ENCODE peak calls at places on chromosome 2, in six cellular contexts. One of them, this sample, is unnamed.

GRCh38 chr2:215189393-215189792 is 51.0 kb upstream of the ABCA12 start:
- DNase-seq in IMR-90: no peak
- DNase-seq in NB4: no peak
- DNase-seq in A549: no peak
- DNase-seq in suprapubic skin: no peak
- DNase-seq in adrenal gland: no peak
- DNase-seq in this sample: no peak

GRCh38 chr2:215657844-215658243 is 222.0 kb upstream of the FN1 start:
- DNase-seq in A549: no peak
- DNase-seq in adrenal gland: no peak
- DNase-seq in suprapubic skin: no peak
- DNase-seq in IMR-90: peak; percentile 99
- DNase-seq in NB4: no peak
- DNase-seq in this sample: no peak

GRCh38 chr2:239302808-239303557 is 97.8 kb downstream of the HDAC4 start:
- DNase-seq in NB4: no peak
- DNase-seq in adrenal gland: peak; percentile 32
- DNase-seq in IMR-90: no peak
- DNase-seq in A549: no peak
- DNase-seq in suprapubic skin: peak; percentile 78
- DNase-seq in this sample: peak; percentile 45

GRCh38 chr2:44949329-44950151 is 8.0 kb downstream of the SIX3 start:
- DNase-seq in NB4: no peak
- DNase-seq in IMR-90: peak; percentile 12
- DNase-seq in A549: no peak
- DNase-seq in suprapubic skin: no peak
- DNase-seq in adrenal gland: no peak
- DNase-seq in this sample: no peak

GRCh38 chr2:68936462-68936861 is 16.2 kb downstream of the GKN2 start:
- DNase-seq in NB4: no peak
- DNase-seq in IMR-90: peak; percentile 82
- DNase-seq in suprapubic skin: no peak
- DNase-seq in adrenal gland: no peak
- DNase-seq in A549: no peak
- DNase-seq in this sample: no peak

GRCh38 chr2:11411768-11412448 is 54.1 kb downstream of the E2F6 start:
- DNase-seq in adrenal gland: peak; percentile 40
- DNase-seq in A549: no peak
- DNase-seq in suprapubic skin: no peak
- DNase-seq in IMR-90: peak; percentile 63
- DNase-seq in NB4: peak; percentile 44
- DNase-seq in this sample: peak; percentile 44

GRCh38 chr2:47309952-47310800 is 92.8 kb upstream of the MSH2 start:
- DNase-seq in A549: no peak
- DNase-seq in IMR-90: peak; percentile 51
- DNase-seq in NB4: peak; percentile 99
- DNase-seq in adrenal gland: no peak
- DNase-seq in suprapubic skin: no peak
- DNase-seq in this sample: no peak

GRCh38 chr2:112640800-112641675 is 4.7 kb upstream of the SLC20A1 start:
- DNase-seq in NB4: peak; percentile 87
- DNase-seq in suprapubic skin: peak; percentile 44
- DNase-seq in IMR-90: peak; percentile 96
- DNase-seq in A549: no peak
- DNase-seq in adrenal gland: no peak
- DNase-seq in this sample: no peak

GRCh38 chr2:19900536-19901200 is 1.1 kb downstream of the TTC32 start:
- DNase-seq in suprapubic skin: no peak
- DNase-seq in NB4: peak; percentile 46
- DNase-seq in A549: peak; percentile 24
- DNase-seq in adrenal gland: no peak
- DNase-seq in IMR-90: no peak
- DNase-seq in this sample: no peak

GRCh38 chr2:171319164-171319810 is 114.5 kb downstream of the METTL8 start:
- DNase-seq in A549: no peak
- DNase-seq in IMR-90: peak; percentile 68
- DNase-seq in NB4: no peak
- DNase-seq in adrenal gland: no peak
- DNase-seq in suprapubic skin: no peak
- DNase-seq in this sample: no peak

GRCh38 chr2:158458617-158458920 is 1.8 kb downstream of the PKP4 start:
- DNase-seq in IMR-90: peak; percentile 26
- DNase-seq in NB4: no peak
- DNase-seq in A549: no peak
- DNase-seq in adrenal gland: no peak
- DNase-seq in suprapubic skin: no peak
- DNase-seq in this sample: no peak

GRCh38 chr2:158457092-158457825 is 507 bp downstream of the PKP4 start:
- DNase-seq in A549: peak; percentile 15
- DNase-seq in NB4: peak; percentile 82
- DNase-seq in adrenal gland: peak; percentile 72
- DNase-seq in IMR-90: peak; percentile 61
- DNase-seq in suprapubic skin: peak; percentile 82
- DNase-seq in this sample: peak; percentile 52

GRCh38 chr2:158459161-158460003 is 2.6 kb downstream of the PKP4 start:
- DNase-seq in IMR-90: no peak
- DNase-seq in A549: no peak
- DNase-seq in suprapubic skin: no peak
- DNase-seq in NB4: peak; percentile 56
- DNase-seq in adrenal gland: no peak
- DNase-seq in this sample: no peak

GRCh38 chr2:158457826-158458616 is 1.3 kb downstream of the PKP4 start:
- DNase-seq in A549: peak; percentile 65
- DNase-seq in IMR-90: peak; percentile 44
- DNase-seq in adrenal gland: peak; percentile 91
- DNase-seq in suprapubic skin: peak; percentile 85
- DNase-seq in NB4: peak; percentile 85
- DNase-seq in this sample: peak; percentile 95

GRCh38 chr2:158456309-158457066 is at the start of the genes CCDC148 and PKP4:
- DNase-seq in IMR-90: peak; percentile 89
- DNase-seq in NB4: peak; percentile 95
- DNase-seq in adrenal gland: peak; percentile 90
- DNase-seq in A549: peak; percentile 86
- DNase-seq in suprapubic skin: peak; percentile 94
- DNase-seq in this sample: peak; percentile 96
- TF ChIP-seq POLR2A in IMR-90: peak; percentile 17
- TF ChIP-seq POLR2A in NB4: peak; percentile 34
- TF ChIP-seq POLR2A in adrenal gland: peak; percentile 21
- TF ChIP-seq POLR2A in A549: peak; percentile 47
- TF ChIP-seq POLR2A in suprapubic skin: no peak
- TF ChIP-seq POLR2A in this sample: peak; percentile 65

DNA sequence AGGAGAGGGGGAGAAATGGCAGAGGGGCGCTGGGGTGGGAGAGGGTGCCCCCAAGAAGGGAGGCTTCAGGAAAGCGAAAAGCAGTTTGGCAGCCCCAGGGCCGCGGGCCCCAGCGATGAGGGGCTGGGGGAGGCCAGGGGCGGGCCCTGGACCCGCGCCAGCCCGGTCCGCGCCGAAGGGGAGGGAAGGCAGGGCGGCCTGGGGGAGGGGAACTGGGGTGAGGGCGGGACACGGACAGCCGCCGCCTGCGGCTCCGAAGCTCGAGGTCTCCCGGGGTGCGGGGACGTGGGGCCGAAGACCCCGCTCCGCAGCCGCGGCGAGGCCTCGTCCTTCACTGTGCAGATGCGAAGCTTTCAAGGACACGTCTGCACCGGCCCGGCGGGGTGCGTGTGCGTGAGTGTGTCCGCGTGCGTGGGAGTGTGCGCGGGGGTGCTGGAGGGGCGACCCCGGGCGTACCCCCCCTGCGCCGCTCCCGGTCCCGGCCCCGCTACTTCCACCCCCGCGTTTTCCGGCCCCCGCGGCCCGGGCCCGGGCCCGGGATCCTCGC is 1.3 kb downstream of the DNMT3A start:
- DNase-seq in suprapubic skin: no peak
- DNase-seq in A549: no peak
- DNase-seq in NB4: peak; percentile 36
- DNase-seq in IMR-90: no peak
- DNase-seq in adrenal gland: peak; percentile 52
- DNase-seq in this sample: no peak
- H3K4me3 ChIP-seq in suprapubic skin: peak overlapping the region; percentile 80
- H3K4me3 ChIP-seq in A549: peak overlapping the region; percentile 70
- H3K4me3 ChIP-seq in NB4: no peak overlapping the region
- H3K4me3 ChIP-seq in IMR-90: peak overlapping the region; percentile 60
- H3K4me3 ChIP-seq in adrenal gland: peak overlapping the region; percentile 62
- H3K4me3 ChIP-seq in this sample: peak overlapping the region; percentile 46

GRCh38 chr2:179266271-179266670 is 1.6 kb upstream of the SESTD1 start:
- DNase-seq in IMR-90: no peak
- DNase-seq in suprapubic skin: no peak
- DNase-seq in adrenal gland: no peak
- DNase-seq in A549: no peak
- DNase-seq in NB4: no peak
- DNase-seq in this sample: no peak

GRCh38 chr2:179263015-179263414 is 1.6 kb downstream of the SESTD1 start:
- DNase-seq in adrenal gland: no peak
- DNase-seq in IMR-90: peak; percentile 74
- DNase-seq in NB4: peak; percentile 12
- DNase-seq in A549: no peak
- DNase-seq in suprapubic skin: no peak
- DNase-seq in this sample: no peak

GRCh38 chr2:179265082-179265575 is 497 bp upstream of the SESTD1 start:
- DNase-seq in A549: no peak
- DNase-seq in suprapubic skin: no peak
- DNase-seq in NB4: peak; percentile 45
- DNase-seq in adrenal gland: no peak
- DNase-seq in IMR-90: peak; percentile 66
- DNase-seq in this sample: no peak

GRCh38 chr2:179263460-179264237 is 983 bp downstream of the SESTD1 start:
- DNase-seq in NB4: peak; percentile 39
- DNase-seq in adrenal gland: peak; percentile 52
- DNase-seq in A549: peak; percentile 28
- DNase-seq in suprapubic skin: peak; percentile 86
- DNase-seq in IMR-90: peak; percentile 57
- DNase-seq in this sample: peak; percentile 90

DNA sequence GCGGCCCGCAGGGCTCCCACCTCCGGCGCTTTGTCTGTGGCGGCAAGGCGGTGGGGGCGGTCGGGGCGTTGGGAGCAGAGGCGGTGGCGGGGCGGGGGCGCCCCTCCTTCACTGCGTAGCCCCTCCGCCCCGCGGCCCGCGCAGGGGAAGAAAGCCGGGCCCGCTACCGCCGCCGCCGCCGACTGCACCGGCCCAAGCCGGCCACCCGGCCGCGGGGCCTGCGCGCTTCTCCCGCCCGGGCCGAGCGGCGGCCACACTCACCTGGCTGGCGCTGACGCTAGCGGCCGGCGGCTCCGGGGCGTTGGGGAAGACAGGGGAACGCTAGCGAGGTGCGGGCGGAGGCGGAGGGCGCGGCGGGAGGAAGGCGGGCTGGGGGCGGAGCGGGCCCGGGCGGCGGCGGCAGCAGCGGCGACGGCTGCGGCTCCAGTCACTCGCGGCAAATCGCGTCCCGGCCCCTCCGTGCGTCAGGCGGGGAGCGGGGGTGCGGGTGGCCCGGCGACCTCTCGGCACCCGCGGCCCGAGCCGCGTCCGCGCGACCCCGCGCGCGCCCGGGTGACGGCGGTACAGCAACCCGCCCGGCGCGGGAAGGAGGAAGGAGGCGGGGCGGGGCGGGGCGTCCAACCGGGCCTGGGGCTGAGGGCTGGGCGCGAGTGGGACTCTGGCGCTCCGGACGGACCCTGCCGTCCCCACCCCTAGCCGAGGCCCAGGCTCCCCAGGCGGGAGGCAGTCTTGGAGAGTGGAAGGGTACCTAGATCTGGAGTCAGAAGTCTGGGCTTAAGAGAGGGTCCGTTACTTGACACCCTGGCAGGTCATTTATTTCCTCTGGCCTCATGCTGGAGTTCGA is at the start of gene SESTD1:
- DNase-seq in suprapubic skin: peak; percentile 91
- DNase-seq in adrenal gland: peak; percentile 62
- DNase-seq in IMR-90: peak; percentile 7
- DNase-seq in NB4: peak; percentile 44
- DNase-seq in A549: peak; percentile 47
- DNase-seq in this sample: peak; percentile 77
- TF ChIP-seq POLR2A in suprapubic skin: peak; percentile 75
- TF ChIP-seq POLR2A in adrenal gland: no peak
- TF ChIP-seq POLR2A in IMR-90: no peak
- TF ChIP-seq POLR2A in NB4: peak; percentile 40
- TF ChIP-seq POLR2A in A549: peak; percentile 29
- TF ChIP-seq POLR2A in this sample: no peak

DNA sequence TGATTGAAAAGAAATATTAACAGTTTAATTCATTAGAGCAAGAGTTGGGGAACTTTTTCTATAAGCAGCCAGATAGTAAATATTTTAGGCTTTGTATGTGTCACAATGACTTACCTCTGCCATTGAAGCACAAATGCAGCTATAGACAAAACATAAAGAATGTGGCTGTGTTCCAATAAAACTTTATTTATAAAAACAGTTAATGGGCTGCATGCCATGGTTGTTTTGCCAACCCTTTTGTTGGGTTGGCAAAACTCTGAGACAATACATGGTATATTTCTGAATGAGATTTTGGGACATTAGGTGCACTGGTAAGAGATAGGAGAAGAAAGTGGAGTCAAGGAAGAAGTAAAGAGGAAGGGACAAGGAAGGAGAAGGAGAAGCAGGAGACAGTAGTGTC is 61.8 kb upstream of the CERS6 start:
- DNase-seq in IMR-90: no peak
- DNase-seq in A549: no peak
- DNase-seq in adrenal gland: no peak
- DNase-seq in NB4: no peak
- DNase-seq in suprapubic skin: no peak
- DNase-seq in this sample: no peak
- H3K4me3 ChIP-seq in IMR-90: no peak overlapping the region
- H3K4me3 ChIP-seq in A549: no peak overlapping the region
- H3K4me3 ChIP-seq in adrenal gland: no peak overlapping the region
- H3K4me3 ChIP-seq in NB4: no peak overlapping the region
- H3K4me3 ChIP-seq in suprapubic skin: no peak overlapping the region
- H3K4me3 ChIP-seq in this sample: no peak overlapping the region

DNA sequence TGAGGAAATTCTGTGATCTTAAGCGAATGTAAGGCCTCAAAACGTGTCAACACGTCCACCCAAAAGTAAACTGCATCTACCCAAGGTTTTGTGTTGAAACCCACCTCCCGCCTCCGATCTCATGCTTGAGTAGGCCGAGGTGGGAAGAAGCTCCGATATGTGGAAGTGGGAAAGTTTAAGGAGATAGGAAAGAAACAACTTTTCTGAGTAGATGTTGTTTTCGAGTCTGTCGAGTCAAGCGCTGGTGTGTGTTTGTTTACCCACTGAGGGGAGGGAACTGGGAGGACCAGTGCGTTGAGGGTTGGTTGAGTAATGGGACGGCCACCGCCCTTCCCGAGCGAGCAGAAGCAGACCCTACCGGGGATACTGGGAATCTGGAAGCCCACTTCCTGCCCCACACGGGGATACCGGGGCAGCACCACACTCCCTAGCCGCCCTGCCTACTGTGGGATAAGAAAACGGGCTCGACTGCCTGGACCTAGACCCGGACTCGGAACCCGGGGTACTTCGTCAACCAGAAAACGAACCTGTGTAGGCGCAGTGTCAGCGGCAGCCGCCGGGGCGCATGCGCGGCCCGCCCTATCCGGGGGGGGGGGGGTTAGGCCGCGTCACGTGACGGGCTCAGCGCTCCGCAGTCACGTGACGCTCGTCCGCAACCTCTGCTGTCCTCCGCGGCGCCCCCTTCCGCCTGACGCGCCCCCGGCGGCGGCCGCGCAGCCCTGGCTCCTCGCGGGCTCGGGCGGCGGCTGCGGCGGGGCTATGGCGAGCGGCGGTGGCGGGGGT is at the start of gene RETREG2:
- DNase-seq in adrenal gland: peak; percentile 82
- DNase-seq in IMR-90: peak; percentile 89
- DNase-seq in A549: peak; percentile 87
- DNase-seq in suprapubic skin: peak; percentile 93
- DNase-seq in NB4: peak; percentile 95
- DNase-seq in this sample: peak; percentile 95
- TF ChIP-seq POLR2A in adrenal gland: peak; percentile 90
- TF ChIP-seq POLR2A in IMR-90: peak; percentile 89
- TF ChIP-seq POLR2A in A549: peak; percentile 69
- TF ChIP-seq POLR2A in suprapubic skin: peak; percentile 94
- TF ChIP-seq POLR2A in NB4: peak; percentile 84
- TF ChIP-seq POLR2A in this sample: peak; percentile 90

This sample was measured in upper lobe of left lung.